ENCODE peak calls at places on chromosomes 4 and X, in four cellular contexts. G is hepatic stellate cell, D is GM23248, U is fibroblast of mammary gland. I is an unnamed sample.

GRCh38 chrX:41339148-41339547 is 5.2 kb downstream of the DDX3X start:
- DNase-seq in U (no peak), G (no peak), D (no peak), I (no peak)

GRCh38 chr4:37903901-37904300 is 13.0 kb downstream of the TBC1D1 start:
- DNase-seq in D (no peak), G (no peak), U (no peak), I (no peak)

GRCh38 chr4:148405161-148405893 is 36.9 kb downstream of the NR3C2 start:
- DNase-seq in D (no peak), U (no peak), G (no peak), I (no peak)

GRCh38 chr4:111775908-111776307 is 369.3 kb upstream of the FAM241A start:
- DNase-seq in D (peak; percentile 51), U (peak; percentile 35), G (no peak), I (peak; percentile 27)

GRCh38 chr4:10460313-10461047 is 3.3 kb upstream of the ZNF518B start:
- DNase-seq in U (no peak), G (no peak), D (no peak), I (no peak)

GRCh38 chr4:118941799-118942198 is 53.1 kb downstream of the SYNPO2 start:
- DNase-seq in U (peak; percentile 66), G (no peak), D (no peak), I (peak; percentile 23)

GRCh38 chr4:148955926-148956325 is 513.7 kb upstream of the NR3C2 start:
- DNase-seq in D (peak; percentile 1), U (peak; percentile 5), G (no peak), I (no peak)

GRCh38 chr4:55768291-55768690 is 51.3 kb upstream of the EXOC1L start:
- DNase-seq in G (peak; percentile 72), U (peak; percentile 92), D (peak; percentile 48), I (peak; percentile 86)

GRCh38 chr4:147707892-147708672 is 23.8 kb upstream of the ARHGAP10 start:
- DNase-seq in D (peak; percentile 57), U (peak; percentile 63), G (no peak), I (peak; percentile 71)

GRCh38 chr4:89109841-89110540 is 1.3 kb upstream of the TIGD2 start:
- DNase-seq in D (peak; percentile 12), G (no peak), U (no peak), I (no peak)

GRCh38 chrX:123884809-123885408 is 25.1 kb downstream of the XIAP start:
- DNase-seq in G (peak; percentile 37), U (peak; percentile 63), D (peak; percentile 48), I (peak; percentile 45)

GRCh38 chrX:155434906-155435743 is 23.3 kb downstream of the F8A3 start:
- DNase-seq in D (peak; percentile 5), G (no peak), U (peak; percentile 31), I (no peak)

GRCh38 chr4:142282870-142283431 is 563.1 kb downstream of the INPP4B start:
- DNase-seq in G (no peak), D (peak; percentile 15), U (peak; percentile 46), I (peak; percentile 38)

GRCh38 chr4:83455300-83456183 is at the start of the genes HELQ and MRPS18C:
- DNase-seq in U (peak; percentile 99), D (peak; percentile 100), G (peak; percentile 96), I (peak; percentile 99)

GRCh38 chr4:76943129-76943620 is 6.4 kb upstream of the SEPTIN11 start:
- DNase-seq in D (peak; percentile 72), U (peak; percentile 85), G (no peak), I (peak; percentile 76)

GRCh38 chr4:155543126-155543765 is 123.4 kb upstream of the GUCY1A1 start:
- DNase-seq in D (peak; percentile 71), G (no peak), U (peak; percentile 82), I (peak; percentile 11)

GRCh38 chr4:54015421-54016065 is 48.9 kb downstream of the CHIC2 start:
- DNase-seq in D (no peak), U (no peak), G (no peak), I (no peak)

GRCh38 chr4:182277402-182277801 is 34.2 kb downstream of the TENM3 start:
- DNase-seq in U (peak; percentile 29), D (no peak), G (no peak), I (peak; percentile 18)

GRCh38 chr4:6216588-6216987 is 16.2 kb upstream of the JAKMIP1 start:
- DNase-seq in D (no peak), G (no peak), U (no peak), I (no peak)

GRCh38 chr4:139176299-139177048 is 544 bp downstream of the ELF2 start:
- DNase-seq in U (peak; percentile 68), G (peak; percentile 65), D (peak; percentile 87), I (peak; percentile 75)

GRCh38 chrX:19225906-19226305 is 103.6 kb upstream of the ADGRG2 start:
- DNase-seq in U (peak; percentile 18), G (no peak), D (no peak), I (peak; percentile 33)

GRCh38 chrX:67749536-67749935 is 205.7 kb downstream of the AR start:
- DNase-seq in G (no peak), U (no peak), D (no peak), I (no peak)

GRCh38 chr4:36841583-36842326 is 402.8 kb upstream of the NWD2 start:
- DNase-seq in D (no peak), G (no peak), U (no peak), I (peak; percentile 73)

GRCh38 chr4:167274346-167274745 is 40.1 kb upstream of the SPOCK3 start:
- DNase-seq in G (peak; percentile 1), U (peak; percentile 2), D (no peak), I (no peak)

GRCh38 chrX:40340116-40340515 is 240.7 kb upstream of the ATP6AP2 start:
- DNase-seq in G (no peak), D (no peak), U (no peak), I (no peak)

GRCh38 chr4:31235961-31236360 is 515.8 kb downstream of the PCDH7 start:
- DNase-seq in G (no peak), U (no peak), D (no peak), I (no peak)

GRCh38 chrX:118631586-118631985 is 95.8 kb upstream of the IL13RA1 start:
- DNase-seq in G (no peak), U (no peak), D (no peak), I (no peak)

GRCh38 chrX:103441878-103442535 is 65.7 kb downstream of the BEX3 start:
- DNase-seq in U (no peak), G (no peak), D (no peak), I (peak; percentile 80)

GRCh38 chr4:150570862-150571261 is 11.1 kb upstream of the MAB21L2 start:
- DNase-seq in G (no peak), D (no peak), U (no peak), I (no peak)

GRCh38 chr4:15001248-15001824 is 945 bp upstream of the CPEB2 start:
- DNase-seq in G (peak; percentile 61), D (peak; percentile 95), U (peak; percentile 94), I (peak; percentile 93)

GRCh38 chrX:138889152-138889551 is 177.6 kb upstream of the FGF13 start:
- DNase-seq in G (no peak), U (no peak), D (no peak), I (no peak)

GRCh38 chr4:147839200-147839599 is 107.3 kb downstream of the ARHGAP10 start:
- DNase-seq in D (no peak), G (no peak), U (no peak), I (no peak)

GRCh38 chr4:60463846-60464502 is 736.2 kb upstream of the ADGRL3 start:
- DNase-seq in U (no peak), D (peak; percentile 5), G (no peak), I (peak; percentile 51)

GRCh38 chrX:48617542-48618340 is 20.4 kb downstream of the WDR13 start:
- DNase-seq in G (no peak), D (peak; percentile 33), U (peak; percentile 64), I (peak; percentile 50)

GRCh38 chr4:1323635-1324442 is 23.2 kb upstream of the UVSSA start:
- DNase-seq in U (peak; percentile 100), D (peak; percentile 85), G (peak; percentile 81), I (peak; percentile 84)

GRCh38 chrX:32176510-32176909 is 1034.8 kb downstream of the DMD start:
- DNase-seq in G (no peak), U (no peak), D (no peak), I (no peak)

GRCh38 chrX:116873678-116874077 is 410.9 kb upstream of the CT83 start:
- DNase-seq in G (no peak), U (peak; percentile 72), D (peak; percentile 82), I (peak; percentile 46)

GRCh38 chr4:106494066-106494465 is 125.5 kb upstream of the GIMD1 start:
- DNase-seq in G (no peak), D (peak; percentile 65), U (peak; percentile 76), I (no peak)

I was measured in MCF 10A.